ENCODE peak calls at places on chromosomes 11 and 22, in four cellular contexts. O is MM.1S, T is heart left ventricle, L is small intestine. V is an unnamed sample.

GRCh38 chr11:64233913-64234839 is at the start of gene VEGFB:
- DNase-seq in O (peak), T (peak), L (peak), V (peak)

GRCh38 chr11:70570693-70571395 is 172.5 kb downstream of the CTTN start:
- DNase-seq in T (no peak), O (no peak), L (no peak), V (no peak)

GRCh38 chr11:69915501-69916250 is 96.5 kb upstream of the FGF3 start:
- DNase-seq in O (peak), L (peak), T (peak), V (peak)

GRCh38 chr22:21696115-21696514 is 30.3 kb downstream of the PPIL2 start:
- DNase-seq in O (no peak), T (no peak), L (no peak), V (no peak)

GRCh38 chr11:3218483-3219280 is at the start of gene MRGPRG:
- DNase-seq in L (no peak), T (no peak), O (no peak), V (no peak)

GRCh38 chr11:88384004-88384677 is 46.6 kb upstream of the CTSC start:
- DNase-seq in O (no peak), L (no peak), T (no peak), V (no peak)

GRCh38 chr11:126561327-126561893 is 205.9 kb downstream of the ST3GAL4 start:
- DNase-seq in T (peak), O (peak), L (peak), V (peak)

GRCh38 chr22:50057868-50058311 is at the start of gene TTLL8:
- DNase-seq in T (no peak), L (no peak), O (no peak), V (no peak)

GRCh38 chr11:84628871-84629625 is 998.1 kb downstream of the DLG2 start:
- DNase-seq in L (no peak), T (no peak), O (no peak), V (no peak)

GRCh38 chr11:10117709-10118341 is 176.2 kb downstream of the SBF2 start:
- DNase-seq in T (no peak), O (no peak), L (no peak), V (no peak)

V was measured in thyroid gland.